ENCODE peak calls at places on chromosomes 7 and 10, in five cellular contexts. A is GM23248, O is GM23338, B is PC-3, I is HCT116. W is an unnamed sample.

GRCh38 chr7:26684447-26684846 is 179.9 kb downstream of the SKAP2 start:
- DNase-seq in B (no peak), A (no peak), I (no peak), O (no peak), W (no peak)

GRCh38 chr10:9038146-9038714 is 983.7 kb downstream of the GATA3 start:
- DNase-seq in B (no peak), I (no peak), O (no peak), A (peak; percentile 3), W (no peak)

GRCh38 chr10:5014936-5015335 is 11.3 kb upstream of the AKR1C2 start:
- DNase-seq in A (peak; percentile 42), B (peak; percentile 11), I (no peak), O (no peak), W (no peak)

GRCh38 chr10:99630439-99630838 is 10.2 kb upstream of the SLC25A28 start:
- DNase-seq in O (no peak), A (peak; percentile 81), B (peak; percentile 53), I (peak; percentile 26), W (peak; percentile 39)

GRCh38 chr7:26090927-26091519 is 61.0 kb upstream of the NFE2L3 start:
- DNase-seq in B (peak; percentile 60), O (peak; percentile 87), A (peak; percentile 73), I (peak; percentile 59), W (peak; percentile 55)

GRCh38 chr10:1142596-1142995 is 86.4 kb downstream of the WDR37 start:
- DNase-seq in O (peak; percentile 45), I (no peak), B (no peak), A (no peak), W (no peak)

GRCh38 chr7:82594665-82595064 is 151.1 kb upstream of the CACNA2D1 start:
- DNase-seq in I (no peak), A (no peak), O (peak; percentile 47), B (no peak), W (no peak)

GRCh38 chr10:112249722-112250121 is 33.5 kb upstream of the TECTB start:
- DNase-seq in A (no peak), B (no peak), O (no peak), I (no peak), W (no peak)

GRCh38 chr7:4727914-4728705 is 46.0 kb downstream of the FOXK1 start:
- DNase-seq in A (no peak), B (no peak), I (no peak), O (no peak), W (no peak)

GRCh38 chr7:113289140-113289740 is 170.9 kb upstream of the SMIM30 start:
- DNase-seq in A (peak; percentile 79), O (peak; percentile 57), B (peak; percentile 56), I (peak; percentile 51), W (peak; percentile 58)

GRCh38 chr10:119149723-119150122 is 15.8 kb downstream of the SFXN4 start:
- DNase-seq in B (no peak), I (no peak), O (peak; percentile 68), A (no peak), W (no peak)

GRCh38 chr10:114893248-114893647 is 44.7 kb upstream of the TRUB1 start:
- DNase-seq in B (peak; percentile 36), O (no peak), A (no peak), I (peak; percentile 55), W (no peak)

GRCh38 chr10:82796510-82796909 is 921.5 kb downstream of the NRG3 start:
- DNase-seq in I (no peak), A (peak; percentile 13), O (peak; percentile 29), B (no peak), W (no peak)

GRCh38 chr10:133324198-133324792 is 12.4 kb downstream of the CALY start:
- DNase-seq in O (peak; percentile 84), A (peak; percentile 72), B (peak; percentile 36), I (no peak), W (peak; percentile 37)

GRCh38 chr10:106877574-106877973 is 286.9 kb downstream of the SORCS1 start:
- DNase-seq in O (no peak), B (no peak), I (no peak), A (no peak), W (no peak)

GRCh38 chr10:112295853-112296830 is 12.9 kb downstream of the TECTB start:
- DNase-seq in O (no peak), B (no peak), I (no peak), A (peak; percentile 71), W (no peak)

GRCh38 chr10:6095810-6096209 is 7.0 kb downstream of the RBM17 start:
- DNase-seq in O (no peak), B (no peak), I (no peak), A (no peak), W (no peak)

GRCh38 chr7:70693690-70694356 is 438.1 kb upstream of the GALNT17 start:
- DNase-seq in A (peak; percentile 73), I (no peak), B (no peak), O (peak; percentile 80), W (peak; percentile 78)

GRCh38 chr7:41187322-41187721 is 515.6 kb downstream of the INHBA start:
- DNase-seq in I (no peak), O (no peak), A (no peak), B (peak; percentile 94), W (no peak)

GRCh38 chr7:126140858-126141491 is 1111.8 kb downstream of the GRM8 start:
- DNase-seq in A (no peak), O (no peak), I (no peak), B (no peak), W (no peak)

GRCh38 chr10:101938316-101939272 is 95.0 kb upstream of the KCNIP2 start:
- DNase-seq in B (peak; percentile 65), O (no peak), A (peak; percentile 79), I (peak; percentile 76), W (no peak)

GRCh38 chr10:10526846-10527245 is 490.8 kb upstream of the CELF2 start:
- DNase-seq in I (no peak), O (no peak), B (no peak), A (no peak), W (no peak)

GRCh38 chr10:117431160-117431559 is 55.9 kb upstream of the PDZD8 start:
- DNase-seq in O (no peak), A (peak; percentile 87), B (peak; percentile 32), I (peak; percentile 28), W (no peak)

GRCh38 chr7:27147211-27148030 is at the start of gene HOXA6:
- DNase-seq in A (peak; percentile 72), I (no peak), B (peak; percentile 74), O (peak; percentile 41), W (no peak)

GRCh38 chr7:129825005-129825553 is 127.7 kb downstream of the UBE2H start:
- DNase-seq in A (peak; percentile 69), I (peak; percentile 91), O (peak; percentile 99), B (peak; percentile 91), W (peak; percentile 80)

GRCh38 chr7:85185355-85186082 is 1.3 kb downstream of the SEMA3D start:
- DNase-seq in B (peak; percentile 70), I (no peak), O (peak; percentile 80), A (peak; percentile 85), W (no peak)

GRCh38 chr10:133010095-133010837 is 67.9 kb upstream of the CFAP46 start:
- DNase-seq in O (no peak), I (no peak), B (no peak), A (no peak), W (no peak)

GRCh38 chr7:2522780-2523433 is 3.3 kb downstream of the LFNG start:
- DNase-seq in A (peak; percentile 52), O (peak; percentile 86), B (peak; percentile 37), I (peak; percentile 56), W (no peak)

GRCh38 chr7:40733578-40733977 is 598.8 kb downstream of the SUGCT start:
- DNase-seq in B (no peak), I (no peak), O (no peak), A (no peak), W (no peak)

GRCh38 chr10:105464961-105465360 is 823.9 kb downstream of the SORCS3 start:
- DNase-seq in B (no peak), I (no peak), O (no peak), A (no peak), W (no peak)

GRCh38 chr10:17116193-17116592 is 13.4 kb downstream of the CUBN start:
- DNase-seq in I (no peak), A (no peak), O (no peak), B (peak; percentile 5), W (no peak)

GRCh38 chr10:132543916-132544743 is 6.5 kb downstream of the INPP5A start:
- DNase-seq in B (no peak), I (no peak), O (no peak), A (no peak), W (no peak)

GRCh38 chr10:129416136-129416530 is 50.9 kb upstream of the MGMT start:
- DNase-seq in I (no peak), B (no peak), A (no peak), O (no peak), W (no peak)
- H3K4me3 ChIP-seq in I (no peak overlapping the region), B (no peak overlapping the region), A (no peak overlapping the region), O (no peak overlapping the region), W (no peak overlapping the region)

DNA sequence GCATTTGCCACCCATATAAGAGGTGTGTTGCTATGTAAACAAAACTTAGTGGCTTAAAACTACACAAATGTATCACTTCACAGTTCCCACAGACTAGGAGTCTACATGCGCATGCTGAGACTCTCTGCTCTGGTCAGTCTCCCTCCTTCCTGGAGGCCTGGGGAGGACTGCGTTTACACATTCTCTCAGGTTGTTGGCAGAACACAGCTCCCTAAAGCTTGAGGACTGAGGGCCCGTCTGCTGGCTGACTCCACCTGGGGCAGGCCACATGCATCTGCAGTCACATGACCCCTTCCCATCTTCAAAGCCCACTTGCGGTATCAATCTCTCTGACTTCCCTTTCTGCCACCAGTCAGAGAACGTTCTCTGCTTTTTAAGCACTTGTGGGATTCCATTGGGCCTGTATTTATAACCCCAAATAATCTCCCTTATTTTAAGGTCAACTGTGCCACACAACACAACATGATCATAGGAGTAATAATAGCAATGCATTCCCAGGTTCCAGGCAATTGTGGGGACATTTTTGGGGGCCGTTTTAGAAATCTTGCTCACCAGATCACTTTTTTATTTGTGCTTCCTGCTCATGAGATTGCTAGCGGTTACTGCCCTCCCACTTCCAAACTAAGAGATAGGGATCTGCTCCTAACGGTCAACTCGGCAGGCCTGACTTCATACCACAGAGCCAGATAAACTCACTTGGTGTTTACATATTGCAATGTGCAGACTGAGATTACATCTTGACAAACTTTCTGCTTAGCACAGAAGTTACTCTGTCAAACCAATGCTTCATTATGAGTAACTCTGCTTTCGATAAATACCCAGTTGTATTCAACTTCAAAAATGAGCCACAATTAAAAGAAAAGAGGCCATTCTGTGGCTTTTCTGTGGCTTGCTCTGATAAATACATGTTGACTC is 96.3 kb downstream of the ALOX5 start:
- DNase-seq in A (peak; percentile 47), B (peak; percentile 82), O (peak; percentile 54), I (no peak), W (no peak)
- TF ChIP-seq EZH2phosphoT487 in A (no peak), B (no peak), O (no peak), I (no peak), W (no peak)

GRCh38 chr7:43649755-43650274 is 66.9 kb downstream of the STK17A start:
- DNase-seq in I (no peak), O (no peak), A (no peak), B (peak; percentile 92), W (peak; percentile 97)

GRCh38 chr7:43648725-43649406 is 66.0 kb downstream of the STK17A start:
- DNase-seq in O (no peak), B (peak; percentile 61), A (peak; percentile 73), I (no peak), W (peak; percentile 96)

GRCh38 chr7:43647314-43647691 is 64.4 kb downstream of the STK17A start:
- DNase-seq in A (peak; percentile 78), B (no peak), O (peak; percentile 83), I (no peak), W (no peak)

GRCh38 chr7:43646603-43647313 is 63.9 kb downstream of the STK17A start:
- DNase-seq in O (peak; percentile 27), A (peak; percentile 90), I (no peak), B (peak; percentile 77), W (peak; percentile 55)

GRCh38 chr7:43647772-43648643 is 65.1 kb downstream of the STK17A start:
- DNase-seq in O (peak; percentile 39), B (peak; percentile 98), I (peak; percentile 67), A (peak; percentile 99), W (peak; percentile 9)
- H3K4me3 ChIP-seq in O (peak overlapping the region; percentile 22), B (peak overlapping the region; percentile 33), I (no peak overlapping the region), A (peak overlapping the region; percentile 53), W (peak overlapping the region; percentile 24)

GRCh38 chr10:79244068-79244442 is 103.2 kb upstream of the PPIF start:
- DNase-seq in A (no peak), O (no peak), B (no peak), I (no peak), W (peak; percentile 26)
- TF ChIP-seq EZH2phosphoT487 in A (no peak), O (no peak), B (no peak), I (no peak), W (no peak)